ENCODE peak calls at places on chromosome 10, in seven cellular contexts. T, Z, U, L, R, M and K are unnamed samples.

GRCh38 chr10:843703-844102 is 87.8 kb downstream of the LARP4B start:
- ATAC-seq in T (peak; percentile 25), Z (no peak), U (no peak), L (no peak), R (no peak), M (no peak), K (no peak)

GRCh38 chr10:69439350-69439739 is 11.9 kb upstream of the TSPAN15 start:
- ATAC-seq in T (peak; percentile 28), Z (no peak), U (peak; percentile 59), L (peak; percentile 37), R (no peak), M (no peak), K (peak; percentile 39)

GRCh38 chr10:97445357-97445721 is 467 bp downstream of the EXOSC1 start:
- ATAC-seq in T (no peak), Z (no peak), U (no peak), L (peak; percentile 6), R (peak; percentile 7), M (peak; percentile 9), K (peak; percentile 4)

GRCh38 chr10:50894312-50894711 is 8.9 kb upstream of the A1CF start:
- ATAC-seq in T (no peak), Z (no peak), U (no peak), L (no peak), R (no peak), M (no peak), K (no peak)

GRCh38 chr10:125783957-125784356 is 8.3 kb upstream of the MMP21 start:
- ATAC-seq in T (no peak), Z (no peak), U (no peak), L (no peak), R (peak; percentile 29), M (peak; percentile 94), K (no peak)

GRCh38 chr10:77846718-77847311 is 79.7 kb downstream of the DLG5 start:
- ATAC-seq in T (peak; percentile 89), Z (peak; percentile 51), U (peak; percentile 78), L (peak; percentile 77), R (peak; percentile 90), M (peak; percentile 91), K (peak; percentile 72)

GRCh38 chr10:52318136-52318810 is 4.2 kb downstream of the DKK1 start:
- ATAC-seq in T (no peak), Z (no peak), U (peak; percentile 31), L (peak; percentile 1), R (no peak), M (no peak), K (no peak)

GRCh38 chr10:62183442-62183841 is 85.2 kb downstream of the RTKN2 start:
- ATAC-seq in T (no peak), Z (peak; percentile 73), U (peak; percentile 30), L (no peak), R (no peak), M (peak; percentile 90), K (no peak)

DNA sequence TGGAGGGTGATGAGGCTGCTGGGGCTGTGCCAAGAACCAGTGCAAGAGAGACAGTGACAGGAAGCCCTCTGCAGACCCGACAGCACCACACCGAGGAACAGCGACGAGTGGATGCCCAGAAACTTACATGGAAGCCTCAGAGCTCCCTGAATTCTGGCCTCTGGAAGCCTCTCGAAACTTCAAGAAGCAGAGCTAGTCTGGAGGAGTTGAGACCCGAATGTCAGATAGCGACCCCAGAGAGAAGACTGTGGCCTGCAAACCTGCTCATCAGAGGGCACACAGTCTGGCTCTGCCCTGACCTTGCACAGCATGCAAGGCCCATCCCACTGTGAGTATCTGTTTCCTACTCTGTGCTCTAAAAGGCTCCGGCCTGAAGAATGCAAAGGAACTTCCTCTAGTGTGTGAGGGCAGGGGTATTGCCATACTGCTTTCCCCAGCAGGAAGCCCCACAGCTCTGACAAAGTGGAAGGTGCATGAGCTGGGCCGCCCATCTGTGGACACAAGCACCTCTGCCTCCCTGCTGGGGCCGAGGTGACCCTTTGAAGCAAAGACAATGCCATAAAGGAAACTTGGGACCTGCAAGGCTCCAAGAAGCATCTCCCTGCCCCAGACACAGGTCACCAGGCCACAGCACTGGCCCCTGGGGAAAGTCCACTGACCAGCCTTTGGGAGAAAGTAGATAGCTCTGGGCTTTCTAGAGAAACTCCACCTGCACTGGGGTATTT is 10.5 kb upstream of the C10orf71 start:
- ATAC-seq in T (no peak), Z (no peak), U (no peak), L (no peak), R (peak; percentile 70), M (no peak), K (no peak)
- TF ChIP-seq POLR2AphosphoS5 in T (no peak), Z (no peak), U (no peak), L (no peak), R (no peak), M (no peak), K (no peak)

GRCh38 chr10:60796481-60796880 is 18.2 kb downstream of the CDK1 start:
- ATAC-seq in T (no peak), Z (no peak), U (no peak), L (no peak), R (peak; percentile 9), M (no peak), K (no peak)
- H3K36me3 ChIP-seq in T (no peaks in the 10 kb centered on the region), Z (peaks cover 29% of the 10 kb centered on the region), U (peaks cover 45% of the 10 kb centered on the region), L (peaks cover 24% of the 10 kb centered on the region), R (peaks cover 59% of the 10 kb centered on the region), M (peaks cover 3% of the 10 kb centered on the region), K (no peaks in the 10 kb centered on the region)

DNA sequence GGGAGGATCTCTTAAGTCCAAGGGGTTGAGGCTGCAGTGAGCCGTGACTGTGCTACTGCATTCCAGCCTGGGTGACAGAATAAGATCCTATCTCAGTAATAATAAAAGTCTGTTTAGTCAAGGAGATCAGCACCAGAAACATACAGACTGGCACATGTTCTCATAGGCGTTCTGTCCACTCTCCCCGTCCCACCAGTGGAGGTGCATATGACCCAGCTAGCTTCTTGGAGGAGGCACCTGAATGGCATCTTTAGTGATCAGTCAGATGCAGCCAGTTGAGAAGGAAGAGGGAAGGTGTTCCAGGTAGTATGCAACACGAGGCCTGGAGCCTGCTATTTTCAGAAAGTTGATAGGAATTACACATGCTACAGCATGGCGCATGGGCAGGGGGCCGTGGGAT is 45.3 kb upstream of the SVIL start:
- ATAC-seq in T (no peak), Z (no peak), U (no peak), L (no peak), R (no peak), M (no peak), K (no peak)
- H3K9me3 ChIP-seq in T (no peaks in the 10 kb centered on the region), Z (peaks cover 21% of the 10 kb centered on the region), U (peaks cover 18% of the 10 kb centered on the region), L (peaks cover 16% of the 10 kb centered on the region), R (no peaks in the 10 kb centered on the region), M (no peaks in the 10 kb centered on the region), K (no peaks in the 10 kb centered on the region)

GRCh38 chr10:133154411-133154810 is 5.6 kb upstream of the KNDC1 start:
- ATAC-seq in T (no peak), Z (no peak), U (no peak), L (no peak), R (no peak), M (no peak), K (no peak)
- TF ChIP-seq POLR2AphosphoS5 in T (no peak), Z (no peak), U (no peak), L (no peak), R (no peak), M (no peak), K (no peak)